ENCODE peak calls at places on chromosomes 6 and 20, in seven cellular contexts. C is body of pancreas, M is lower lobe of right lung, Q is fibroblast of lung, B is adrenal gland, I is tibial artery, Z is colonic mucosa. P is an unnamed sample. For H3K27me3 and H3K9me3, the result is how much of the 10 kb centered on the place peaks cover.

GRCh38 chr20:63747622-63748355 is 8.2 kb downstream of the SLC2A4RG start:
- DNase-seq in C (no peak), M (no peak), Q (no peak), B (no peak), I (no peak), Z (no peak), P (no peak)

GRCh38 chr20:43949741-43950618 is 35.3 kb downstream of the TOX2 start:
- DNase-seq in C (peak), M (peak), Q (peak), B (peak), I (no peak), Z (peak), P (no peak)

GRCh38 chr6:85580104-85580877 is 13.4 kb downstream of the SNX14 start:
- DNase-seq in C (peak), M (no peak), Q (peak), B (peak), I (no peak), Z (peak), P (peak)

GRCh38 chr20:55160022-55160421 is 684.6 kb downstream of the DOK5 start:
- DNase-seq in C (no peak), M (no peak), Q (peak), B (no peak), I (no peak), Z (no peak), P (peak)

GRCh38 chr6:107264357-107264831 is 149.1 kb upstream of the BEND3 start:
- DNase-seq in C (no peak), M (no peak), Q (peak), B (no peak), I (no peak), Z (no peak), P (peak)

GRCh38 chr20:31560900-31561598 is 44.0 kb upstream of the ID1 start:
- DNase-seq in C (no peak), M (no peak), Q (peak), B (peak), I (peak), Z (no peak), P (peak)

GRCh38 chr6:151747890-151748289 is 59.6 kb upstream of the ESR1 start:
- DNase-seq in C (no peak), M (no peak), Q (no peak), B (no peak), I (no peak), Z (no peak), P (no peak)

GRCh38 chr6:113857565-113858066 is 471 bp downstream of the MARCKS start:
- DNase-seq in C (peak), M (peak), Q (no peak), B (peak), I (peak), Z (no peak), P (peak)

GRCh38 chr20:62808211-62808865 is 3.7 kb downstream of the OGFR start:
- DNase-seq in C (peak), M (peak), Q (no peak), B (peak), I (peak), Z (peak), P (peak)

GRCh38 chr6:132973556-132973993 is 159.2 kb downstream of the RPS12 start:
- DNase-seq in C (no peak), M (no peak), Q (no peak), B (no peak), I (no peak), Z (no peak), P (no peak)

GRCh38 chr6:132202569-132202968 is 198.7 kb downstream of the MOXD1 start:
- DNase-seq in C (no peak), M (no peak), Q (peak), B (no peak), I (no peak), Z (no peak), P (peak)

GRCh38 chr6:125904871-125905270 is 51.7 kb upstream of the HINT3 start:
- DNase-seq in C (no peak), M (no peak), Q (peak), B (peak), I (no peak), Z (no peak), P (peak)

GRCh38 chr20:34705008-34705382 is 851 bp downstream of the TP53INP2 start:
- DNase-seq in C (no peak), M (no peak), Q (no peak), B (no peak), I (no peak), Z (no peak), P (no peak)

GRCh38 chr6:138607478-138608433 is 108.5 kb upstream of the NHSL1 start:
- DNase-seq in C (no peak), M (no peak), Q (no peak), B (no peak), I (no peak), Z (no peak), P (no peak)

GRCh38 chr6:26172496-26172958 is 85.3 kb downstream of the HFE start:
- DNase-seq in C (peak), M (no peak), Q (peak), B (peak), I (no peak), Z (peak), P (peak)

GRCh38 chr6:27388293-27389197 is at the start of gene ZNF391:
- DNase-seq in C (peak), M (peak), Q (peak), B (peak), I (peak), Z (peak), P (peak)

GRCh38 chr6:145506554-145506953 is 228.8 kb downstream of the EPM2A start:
- DNase-seq in C (no peak), M (no peak), Q (peak), B (peak), I (no peak), Z (no peak), P (peak)

GRCh38 chr20:20734475-20734948 is 22.1 kb upstream of the RALGAPA2 start:
- DNase-seq in C (no peak), M (no peak), Q (no peak), B (no peak), I (no peak), Z (no peak), P (no peak)

GRCh38 chr6:7671076-7671475 is 54.8 kb upstream of the BMP6 start:
- DNase-seq in C (no peak), M (no peak), Q (peak), B (no peak), I (no peak), Z (no peak), P (no peak)

DNA sequence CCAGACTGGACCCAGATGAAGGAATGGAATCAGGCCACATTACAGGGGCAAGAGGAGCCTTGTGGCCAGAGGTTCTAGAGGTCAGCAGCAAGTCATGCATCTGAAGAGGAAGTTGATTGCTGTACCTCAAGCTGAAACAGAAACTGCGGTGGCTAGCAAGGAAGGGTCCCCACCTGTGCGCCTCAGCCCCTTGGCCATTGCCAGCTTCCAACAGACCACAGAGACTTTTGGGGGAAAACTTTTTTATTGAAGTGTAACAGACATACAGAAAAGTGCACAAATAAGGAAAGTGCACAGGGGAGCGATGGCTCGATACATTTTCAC is 26.8 kb upstream of the SLC9A8 start:
- DNase-seq in C (no peak), M (no peak), Q (no peak), B (no peak), I (no peak), Z (no peak), P (no peak)
- H3K4me3 ChIP-seq in C (no peak), M (no peak), Q (no peak), B (no peak), I (no peak), Z (no peak), P (no peak)

GRCh38 chr6:12348530-12349511 is 58.7 kb downstream of the EDN1 start:
- DNase-seq in C (no peak), M (peak), Q (peak), B (no peak), I (no peak), Z (no peak), P (peak)
- H3K27me3 ChIP-seq in C (under half), M (under half), Q (under half), B (under half), I (under half), Z (under half), P (under half)

DNA sequence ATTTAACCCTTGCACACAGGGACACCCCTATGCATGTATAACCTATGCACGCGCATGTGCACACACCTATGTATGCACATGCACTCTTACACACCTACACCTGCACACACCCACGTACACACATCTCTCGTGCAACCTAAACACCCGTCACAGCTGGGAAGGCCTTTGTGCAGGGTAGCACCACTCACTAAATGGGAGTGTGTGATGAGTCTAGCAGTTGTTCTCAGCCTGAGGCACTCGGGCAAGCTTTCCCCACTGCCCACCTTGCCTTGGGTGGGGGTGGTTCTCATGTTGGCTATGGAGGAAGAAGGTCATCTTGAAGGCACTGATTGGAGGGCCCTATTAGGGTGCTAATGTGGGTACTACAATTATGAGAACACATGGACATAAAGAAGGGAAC is 85.8 kb downstream of the DLL1 start:
- DNase-seq in C (no peak), M (no peak), Q (no peak), B (no peak), I (no peak), Z (no peak), P (no peak)
- H3K9me3 ChIP-seq in C (under half), M (under half), Q (under half), B (under half), I (under half), Z (under half), P (under half)

DNA sequence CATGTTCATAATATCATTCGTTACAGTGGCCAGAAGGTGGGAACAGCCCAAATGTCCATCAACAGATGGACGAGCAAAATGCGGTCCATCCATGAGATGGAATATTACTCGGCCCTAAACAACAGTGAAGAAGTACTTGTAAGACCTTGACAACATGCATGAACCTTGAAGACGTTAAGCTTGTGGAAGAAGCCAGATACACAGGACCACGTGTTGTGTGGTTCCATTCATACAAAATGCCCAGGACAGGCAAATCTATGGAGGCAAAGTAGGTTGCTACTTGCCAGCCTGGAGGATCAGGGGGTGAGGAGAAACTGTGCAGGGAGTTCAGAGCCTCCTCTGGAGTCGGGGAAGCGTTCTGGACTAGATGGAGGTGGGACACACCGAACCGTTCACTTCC is 207.1 kb downstream of the ERMARD start:
- DNase-seq in C (no peak), M (no peak), Q (no peak), B (no peak), I (no peak), Z (peak), P (no peak)
- H3K4me3 ChIP-seq in C (no peak), M (no peak), Q (no peak), B (no peak), I (no peak), Z (no peak), P (no peak)

GRCh38 chr20:22583773-22584629 is at the start of gene FOXA2:
- DNase-seq in C (peak), M (peak), Q (no peak), B (no peak), I (no peak), Z (peak), P (peak)

GRCh38 chr20:22582386-22582959 is 1.9 kb downstream of the FOXA2 start:
- DNase-seq in C (peak), M (no peak), Q (no peak), B (no peak), I (no peak), Z (no peak), P (no peak)

GRCh38 chr20:22581437-22582385 is 2.7 kb downstream of the FOXA2 start:
- DNase-seq in C (peak), M (peak), Q (no peak), B (no peak), I (no peak), Z (no peak), P (no peak)

GRCh38 chr20:22584630-22584921 is 204 bp upstream of the FOXA2 start:
- DNase-seq in C (peak), M (peak), Q (no peak), B (no peak), I (no peak), Z (peak), P (no peak)

GRCh38 chr20:22582960-22583772 is 1.2 kb downstream of the FOXA2 start:
- DNase-seq in C (peak), M (peak), Q (no peak), B (no peak), I (no peak), Z (no peak), P (no peak)
- H3K27me3 ChIP-seq in C (under half), M (half or more), Q (half or more), B (half or more), I (half or more), Z (under half), P (under half)

GRCh38 chr6:14170128-14170527 is 52.6 kb downstream of the CD83 start:
- DNase-seq in C (no peak), M (no peak), Q (no peak), B (no peak), I (no peak), Z (no peak), P (no peak)
- H3K9me3 ChIP-seq in C (under half), M (under half), Q (under half), B (under half), I (under half), Z (under half), P (under half)